ENCODE peak calls at places on chromosomes 16 and 17, in six cellular contexts. One of them, this sample, is unnamed.

GRCh38 chr16:1556254-1556653 is 22.8 kb downstream of the TMEM204 start:
- DNase-seq in right lobe of liver: no peak
- DNase-seq in mesendoderm: no peak
- DNase-seq in spleen: no peak
- DNase-seq in IMR-90: no peak
- DNase-seq in CD8-positive, alpha-beta memory T cell: no peak
- DNase-seq in this sample: no peak

GRCh38 chr16:3520398-3520797 is 19.6 kb downstream of the CLUAP1 start:
- DNase-seq in mesendoderm: no peak
- DNase-seq in CD8-positive, alpha-beta memory T cell: no peak
- DNase-seq in right lobe of liver: no peak
- DNase-seq in spleen: no peak
- DNase-seq in IMR-90: peak; percentile 62
- DNase-seq in this sample: no peak

GRCh38 chr17:8359769-8360168 is 16.7 kb downstream of the KRABD2 start:
- DNase-seq in mesendoderm: peak; percentile 33
- DNase-seq in right lobe of liver: no peak
- DNase-seq in CD8-positive, alpha-beta memory T cell: no peak
- DNase-seq in IMR-90: peak; percentile 96
- DNase-seq in spleen: no peak
- DNase-seq in this sample: no peak

GRCh38 chr17:3870871-3871306 is 22.0 kb downstream of the CAMKK1 start:
- DNase-seq in spleen: no peak
- DNase-seq in right lobe of liver: no peak
- DNase-seq in IMR-90: no peak
- DNase-seq in CD8-positive, alpha-beta memory T cell: peak; percentile 18
- DNase-seq in mesendoderm: peak; percentile 28
- DNase-seq in this sample: no peak

GRCh38 chr17:47751471-47751870 is 18.4 kb downstream of the TBX21 start:
- DNase-seq in spleen: no peak
- DNase-seq in CD8-positive, alpha-beta memory T cell: no peak
- DNase-seq in IMR-90: no peak
- DNase-seq in mesendoderm: no peak
- DNase-seq in right lobe of liver: no peak
- DNase-seq in this sample: no peak

GRCh38 chr16:30758988-30759461 is 2.8 kb downstream of the CFAP119 start:
- DNase-seq in mesendoderm: no peak
- DNase-seq in CD8-positive, alpha-beta memory T cell: no peak
- DNase-seq in IMR-90: no peak
- DNase-seq in spleen: peak; percentile 81
- DNase-seq in right lobe of liver: no peak
- DNase-seq in this sample: no peak

GRCh38 chr16:87685405-87685755 is 80.4 kb downstream of the KLHDC4 start:
- DNase-seq in mesendoderm: no peak
- DNase-seq in spleen: no peak
- DNase-seq in CD8-positive, alpha-beta memory T cell: no peak
- DNase-seq in right lobe of liver: no peak
- DNase-seq in IMR-90: no peak
- DNase-seq in this sample: no peak

GRCh38 chr17:12522743-12523181 is 142.9 kb upstream of the MYOCD start:
- DNase-seq in right lobe of liver: no peak
- DNase-seq in IMR-90: peak; percentile 69
- DNase-seq in spleen: no peak
- DNase-seq in CD8-positive, alpha-beta memory T cell: no peak
- DNase-seq in mesendoderm: peak; percentile 43
- DNase-seq in this sample: peak; percentile 12

GRCh38 chr17:12386240-12386639 is 279.4 kb upstream of the MYOCD start:
- DNase-seq in spleen: no peak
- DNase-seq in CD8-positive, alpha-beta memory T cell: no peak
- DNase-seq in right lobe of liver: no peak
- DNase-seq in mesendoderm: peak; percentile 53
- DNase-seq in IMR-90: peak; percentile 11
- DNase-seq in this sample: no peak

GRCh38 chr16:9072806-9073341 is 18.6 kb upstream of the HAPSTR1 start:
- DNase-seq in right lobe of liver: no peak
- DNase-seq in spleen: no peak
- DNase-seq in IMR-90: peak; percentile 96
- DNase-seq in CD8-positive, alpha-beta memory T cell: no peak
- DNase-seq in mesendoderm: peak; percentile 35
- DNase-seq in this sample: no peak

GRCh38 chr17:74892974-74893911 is at the start of gene FADS6:
- DNase-seq in mesendoderm: no peak
- DNase-seq in spleen: no peak
- DNase-seq in CD8-positive, alpha-beta memory T cell: no peak
- DNase-seq in right lobe of liver: peak; percentile 68
- DNase-seq in IMR-90: no peak
- DNase-seq in this sample: no peak

GRCh38 chr16:89002851-89003830 is 26.1 kb upstream of the CBFA2T3 start:
- DNase-seq in mesendoderm: no peak
- DNase-seq in CD8-positive, alpha-beta memory T cell: no peak
- DNase-seq in spleen: no peak
- DNase-seq in IMR-90: no peak
- DNase-seq in right lobe of liver: no peak
- DNase-seq in this sample: no peak

GRCh38 chr17:40556884-40557414 is 8.3 kb downstream of the CCR7 start:
- DNase-seq in CD8-positive, alpha-beta memory T cell: no peak
- DNase-seq in mesendoderm: no peak
- DNase-seq in right lobe of liver: peak; percentile 39
- DNase-seq in IMR-90: no peak
- DNase-seq in spleen: peak; percentile 81
- DNase-seq in this sample: no peak

GRCh38 chr17:29760771-29761682 is 138.3 kb upstream of the CORO6 start:
- DNase-seq in right lobe of liver: peak; percentile 81
- DNase-seq in CD8-positive, alpha-beta memory T cell: peak; percentile 91
- DNase-seq in spleen: peak; percentile 99
- DNase-seq in IMR-90: peak; percentile 83
- DNase-seq in mesendoderm: peak; percentile 89
- DNase-seq in this sample: peak; percentile 85

GRCh38 chr17:3892095-3892998 is 506 bp downstream of the CAMKK1 start:
- DNase-seq in right lobe of liver: peak; percentile 68
- DNase-seq in mesendoderm: peak; percentile 60
- DNase-seq in spleen: peak; percentile 95
- DNase-seq in IMR-90: peak; percentile 66
- DNase-seq in CD8-positive, alpha-beta memory T cell: peak; percentile 81
- DNase-seq in this sample: peak; percentile 72

GRCh38 chr16:11155284-11155806 is 100.7 kb downstream of the SOCS1 start:
- DNase-seq in IMR-90: peak; percentile 96
- DNase-seq in CD8-positive, alpha-beta memory T cell: no peak
- DNase-seq in spleen: peak; percentile 54
- DNase-seq in mesendoderm: no peak
- DNase-seq in right lobe of liver: no peak
- DNase-seq in this sample: no peak

GRCh38 chr17:72175263-72175662 is 54.4 kb downstream of the SOX9 start:
- DNase-seq in CD8-positive, alpha-beta memory T cell: no peak
- DNase-seq in mesendoderm: no peak
- DNase-seq in spleen: no peak
- DNase-seq in right lobe of liver: no peak
- DNase-seq in IMR-90: no peak
- DNase-seq in this sample: no peak

GRCh38 chr16:29876578-29877249 is 13.7 kb upstream of the CDIPT start:
- DNase-seq in right lobe of liver: no peak
- DNase-seq in CD8-positive, alpha-beta memory T cell: peak; percentile 13
- DNase-seq in mesendoderm: peak; percentile 39
- DNase-seq in spleen: no peak
- DNase-seq in IMR-90: no peak
- DNase-seq in this sample: peak; percentile 40

GRCh38 chr17:14428640-14429029 is 127.8 kb downstream of the HS3ST3B1 start:
- DNase-seq in CD8-positive, alpha-beta memory T cell: no peak
- DNase-seq in IMR-90: no peak
- DNase-seq in right lobe of liver: no peak
- DNase-seq in spleen: peak; percentile 81
- DNase-seq in mesendoderm: no peak
- DNase-seq in this sample: no peak

GRCh38 chr17:64709481-64709880 is 47.4 kb upstream of the SMURF2 start:
- DNase-seq in mesendoderm: no peak
- DNase-seq in IMR-90: no peak
- DNase-seq in CD8-positive, alpha-beta memory T cell: no peak
- DNase-seq in right lobe of liver: no peak
- DNase-seq in spleen: no peak
- DNase-seq in this sample: no peak

GRCh38 chr17:64702815-64703214 is 40.7 kb upstream of the SMURF2 start:
- DNase-seq in IMR-90: no peak
- DNase-seq in CD8-positive, alpha-beta memory T cell: no peak
- DNase-seq in spleen: no peak
- DNase-seq in right lobe of liver: no peak
- DNase-seq in mesendoderm: no peak
- DNase-seq in this sample: no peak

GRCh38 chr17:64706224-64707076 is 44.3 kb upstream of the SMURF2 start:
- DNase-seq in spleen: no peak
- DNase-seq in right lobe of liver: no peak
- DNase-seq in IMR-90: no peak
- DNase-seq in mesendoderm: peak; percentile 19
- DNase-seq in CD8-positive, alpha-beta memory T cell: no peak
- DNase-seq in this sample: no peak

GRCh38 chr17:64707077-64707591 is 45.0 kb upstream of the SMURF2 start:
- DNase-seq in mesendoderm: peak; percentile 95
- DNase-seq in CD8-positive, alpha-beta memory T cell: no peak
- DNase-seq in IMR-90: peak; percentile 100
- DNase-seq in spleen: peak; percentile 87
- DNase-seq in right lobe of liver: peak; percentile 78
- DNase-seq in this sample: no peak
- H3K4me1 ChIP-seq in mesendoderm: peaks cover 3% of the 10 kb centered on the region
- H3K4me1 ChIP-seq in CD8-positive, alpha-beta memory T cell: peaks cover 47% of the 10 kb centered on the region
- H3K4me1 ChIP-seq in IMR-90: peaks cover 24% of the 10 kb centered on the region
- H3K4me1 ChIP-seq in spleen: peaks cover 39% of the 10 kb centered on the region
- H3K4me1 ChIP-seq in right lobe of liver: peaks cover 8% of the 10 kb centered on the region
- H3K4me1 ChIP-seq in this sample: no peaks in the 10 kb centered on the region

GRCh38 chr16:66872524-66872923 is 7.8 kb upstream of the PDP2 start:
- DNase-seq in right lobe of liver: no peak
- DNase-seq in mesendoderm: no peak
- DNase-seq in CD8-positive, alpha-beta memory T cell: no peak
- DNase-seq in IMR-90: no peak
- DNase-seq in spleen: no peak
- DNase-seq in this sample: no peak

GRCh38 chr16:66874079-66874775 is 6.1 kb upstream of the PDP2 start:
- DNase-seq in CD8-positive, alpha-beta memory T cell: no peak
- DNase-seq in spleen: no peak
- DNase-seq in IMR-90: peak; percentile 49
- DNase-seq in right lobe of liver: no peak
- DNase-seq in mesendoderm: peak; percentile 15
- DNase-seq in this sample: no peak

GRCh38 chr16:66872927-66873684 is 7.2 kb upstream of the PDP2 start:
- DNase-seq in spleen: peak; percentile 98
- DNase-seq in CD8-positive, alpha-beta memory T cell: peak; percentile 85
- DNase-seq in mesendoderm: peak; percentile 96
- DNase-seq in right lobe of liver: peak; percentile 90
- DNase-seq in IMR-90: peak; percentile 100
- DNase-seq in this sample: peak; percentile 83

GRCh38 chr16:66871840-66872239 is 8.5 kb upstream of the PDP2 start:
- DNase-seq in spleen: no peak
- DNase-seq in IMR-90: no peak
- DNase-seq in CD8-positive, alpha-beta memory T cell: no peak
- DNase-seq in mesendoderm: no peak
- DNase-seq in right lobe of liver: no peak
- DNase-seq in this sample: no peak

DNA sequence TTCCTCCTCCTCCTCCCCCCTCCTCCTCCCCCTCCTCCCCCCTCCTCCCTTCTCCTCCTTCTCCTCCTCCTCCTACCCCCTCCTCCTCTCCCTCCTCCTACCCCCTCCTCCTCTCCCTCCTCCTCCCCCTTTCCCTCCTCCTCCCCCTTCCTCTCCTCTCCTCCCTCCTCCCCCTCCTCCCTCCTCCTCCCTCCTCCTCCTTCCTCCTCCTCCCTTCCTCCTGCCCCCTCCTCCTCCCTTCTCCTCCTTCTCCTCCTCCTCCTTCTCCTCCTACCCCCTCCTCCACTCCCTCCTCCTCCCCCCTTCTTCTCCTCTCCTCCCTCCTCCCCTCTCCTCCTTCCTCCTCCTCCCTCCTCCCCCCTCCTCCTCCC is 6.6 kb upstream of the PDP2 start:
- DNase-seq in mesendoderm: no peak
- DNase-seq in CD8-positive, alpha-beta memory T cell: no peak
- DNase-seq in spleen: no peak
- DNase-seq in IMR-90: no peak
- DNase-seq in right lobe of liver: no peak
- DNase-seq in this sample: no peak
- H3K4me1 ChIP-seq in mesendoderm: no peaks in the 10 kb centered on the region
- H3K4me1 ChIP-seq in CD8-positive, alpha-beta memory T cell: peaks cover 17% of the 10 kb centered on the region
- H3K4me1 ChIP-seq in spleen: peaks cover 9% of the 10 kb centered on the region
- H3K4me1 ChIP-seq in IMR-90: peaks cover 12% of the 10 kb centered on the region
- H3K4me1 ChIP-seq in right lobe of liver: peaks cover 6% of the 10 kb centered on the region
- H3K4me1 ChIP-seq in this sample: peaks cover 4% of the 10 kb centered on the region

GRCh38 chr17:57532966-57533365 is 212.1 kb downstream of the CCDC182 start:
- DNase-seq in mesendoderm: no peak
- DNase-seq in IMR-90: no peak
- DNase-seq in right lobe of liver: no peak
- DNase-seq in spleen: no peak
- DNase-seq in CD8-positive, alpha-beta memory T cell: no peak
- DNase-seq in this sample: no peak
- H3K4me1 ChIP-seq in mesendoderm: peaks cover 13% of the 10 kb centered on the region
- H3K4me1 ChIP-seq in IMR-90: peaks cover 15% of the 10 kb centered on the region
- H3K4me1 ChIP-seq in right lobe of liver: peaks cover 46% of the 10 kb centered on the region
- H3K4me1 ChIP-seq in spleen: peaks cover 12% of the 10 kb centered on the region
- H3K4me1 ChIP-seq in CD8-positive, alpha-beta memory T cell: peaks cover 16% of the 10 kb centered on the region
- H3K4me1 ChIP-seq in this sample: peaks cover 10% of the 10 kb centered on the region

GRCh38 chr17:2406903-2407790 is 6.3 kb upstream of the MNT start:
- DNase-seq in CD8-positive, alpha-beta memory T cell: no peak
- DNase-seq in IMR-90: peak; percentile 92
- DNase-seq in right lobe of liver: peak; percentile 45
- DNase-seq in spleen: no peak
- DNase-seq in mesendoderm: no peak
- DNase-seq in this sample: no peak

GRCh38 chr17:2405247-2405926 is 4.5 kb upstream of the MNT start:
- DNase-seq in IMR-90: peak; percentile 94
- DNase-seq in mesendoderm: no peak
- DNase-seq in right lobe of liver: peak; percentile 42
- DNase-seq in CD8-positive, alpha-beta memory T cell: no peak
- DNase-seq in spleen: no peak
- DNase-seq in this sample: no peak

GRCh38 chr17:2403044-2403443 is 2.2 kb upstream of the MNT start:
- DNase-seq in CD8-positive, alpha-beta memory T cell: no peak
- DNase-seq in IMR-90: no peak
- DNase-seq in spleen: no peak
- DNase-seq in right lobe of liver: no peak
- DNase-seq in mesendoderm: no peak
- DNase-seq in this sample: no peak

GRCh38 chr17:2402517-2402916 is 1.7 kb upstream of the MNT start:
- DNase-seq in spleen: peak; percentile 81
- DNase-seq in IMR-90: no peak
- DNase-seq in mesendoderm: no peak
- DNase-seq in right lobe of liver: peak; percentile 52
- DNase-seq in CD8-positive, alpha-beta memory T cell: peak; percentile 21
- DNase-seq in this sample: no peak

DNA sequence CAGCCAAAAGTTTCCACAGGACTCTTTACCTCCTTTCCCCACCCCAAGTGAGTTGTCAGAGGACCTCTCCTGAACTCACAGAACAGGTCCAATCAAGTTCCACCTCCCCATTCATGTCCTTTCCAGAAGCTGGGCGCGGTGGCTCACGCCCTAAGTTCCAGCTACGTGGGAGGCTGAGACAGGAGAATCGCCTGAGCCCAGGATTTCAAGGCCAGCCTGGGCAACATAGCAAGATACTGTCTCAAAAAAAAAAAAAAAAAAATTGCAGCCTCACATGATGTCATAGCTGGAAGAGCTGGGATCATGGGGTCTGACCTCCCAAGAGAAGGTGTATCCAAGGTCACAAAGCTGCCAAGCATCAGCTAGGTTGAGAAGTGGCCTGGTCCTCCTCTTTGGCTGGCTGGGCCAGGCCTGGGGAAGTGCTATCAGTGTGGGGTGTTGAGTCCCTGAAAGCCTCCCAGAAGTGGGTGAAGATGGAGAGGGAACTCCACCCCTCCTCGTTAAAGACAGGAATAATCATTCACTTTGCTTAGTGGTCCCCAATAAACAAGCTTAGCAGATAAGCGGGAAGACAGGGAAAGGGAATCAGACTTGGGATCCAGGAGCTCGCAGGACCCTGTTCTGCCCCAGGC is 5.5 kb upstream of the MNT start:
- DNase-seq in mesendoderm: no peak
- DNase-seq in IMR-90: no peak
- DNase-seq in CD8-positive, alpha-beta memory T cell: no peak
- DNase-seq in right lobe of liver: no peak
- DNase-seq in spleen: no peak
- DNase-seq in this sample: no peak
- H3K4me1 ChIP-seq in mesendoderm: no peaks in the 10 kb centered on the region
- H3K4me1 ChIP-seq in IMR-90: peaks cover 33% of the 10 kb centered on the region
- H3K4me1 ChIP-seq in CD8-positive, alpha-beta memory T cell: peaks cover 9% of the 10 kb centered on the region
- H3K4me1 ChIP-seq in right lobe of liver: peaks cover 14% of the 10 kb centered on the region
- H3K4me1 ChIP-seq in spleen: peaks cover 13% of the 10 kb centered on the region
- H3K4me1 ChIP-seq in this sample: peaks cover 5% of the 10 kb centered on the region

This sample was measured in HAP-1.